ENCODE peak calls at places on chromosome 3, in four cellular contexts. V, C, H and U are unnamed samples.

GRCh38 chr3:194257916-194258668 is 93.0 kb downstream of the CPN2 start:
- DNase-seq in H (no peak), V (no peak), C (no peak), U (no peak)

GRCh38 chr3:114319453-114319852 is 25.6 kb downstream of the TIGIT start:
- DNase-seq in V (no peak), H (no peak), C (peak; percentile 77), U (no peak)

GRCh38 chr3:14858105-14858504 is 39.3 kb downstream of the FGD5 start:
- DNase-seq in V (no peak), C (no peak), H (no peak), U (no peak)

GRCh38 chr3:19901918-19902317 is 32.1 kb downstream of the EFHB start:
- DNase-seq in C (no peak), H (no peak), V (no peak), U (no peak)

GRCh38 chr3:50241163-50241562 is 5.2 kb downstream of the GNAI2 start:
- DNase-seq in V (no peak), H (no peak), C (no peak), U (no peak)

GRCh38 chr3:58588030-58588614 is 10.9 kb upstream of the FAM107A start:
- DNase-seq in C (peak; percentile 50), H (no peak), V (no peak), U (no peak)

GRCh38 chr3:67380118-67380517 is 274.3 kb downstream of the SUCLG2 start:
- DNase-seq in V (no peak), C (no peak), H (no peak), U (no peak)

GRCh38 chr3:101195951-101196713 is 124.2 kb downstream of the IMPG2 start:
- DNase-seq in V (no peak), H (peak; percentile 57), C (peak; percentile 90), U (peak; percentile 18)

GRCh38 chr3:191070762-191071365 is 128.2 kb upstream of the OSTN start:
- DNase-seq in V (no peak), H (peak; percentile 34), C (peak; percentile 36), U (no peak)